ENCODE peak calls at places on chromosomes 12 and 14, in nine cellular contexts. A, J, C, U, H, S, L, R and V are unnamed samples.

GRCh38 chr14:103198429-103199140 is 75.3 kb downstream of the TNFAIP2 start:
- DNase-seq in C (no peak), A (no peak), U (no peak), R (peak; percentile 76), L (no peak), J (no peak), S (no peak), H (no peak), V (no peak)

GRCh38 chr14:99853206-99853605 is 60.0 kb downstream of the EML1 start:
- DNase-seq in S (no peak), H (no peak), A (no peak), U (no peak), L (peak; percentile 3), C (no peak), R (no peak), J (no peak), V (no peak)

GRCh38 chr12:5923043-5923605 is 21.9 kb downstream of the ANO2 start:
- DNase-seq in A (no peak), U (no peak), S (no peak), C (no peak), L (no peak), R (no peak), H (no peak), J (no peak), V (no peak)

GRCh38 chr12:105931104-105931503 is 207.7 kb downstream of the NUAK1 start:
- DNase-seq in L (no peak), A (no peak), R (no peak), U (no peak), H (no peak), J (no peak), C (no peak), S (no peak), V (no peak)

GRCh38 chr12:124680863-124681778 is 113.7 kb upstream of the NCOR2 start:
- DNase-seq in C (no peak), R (peak; percentile 98), L (no peak), H (no peak), U (peak; percentile 42), J (no peak), A (peak; percentile 87), S (peak; percentile 58), V (peak; percentile 84)

GRCh38 chr14:56322531-56322930 is 204.3 kb downstream of the PELI2 start:
- DNase-seq in A (no peak), J (no peak), L (no peak), C (no peak), H (no peak), S (no peak), U (no peak), R (no peak), V (no peak)

GRCh38 chr12:85833558-85833957 is 2.7 kb downstream of the RASSF9 start:
- DNase-seq in U (no peak), J (no peak), R (no peak), A (no peak), C (no peak), S (no peak), L (no peak), H (no peak), V (no peak)

GRCh38 chr14:104689620-104690265 is 325 bp downstream of the INF2 start:
- DNase-seq in H (no peak), L (no peak), U (peak; percentile 36), J (peak; percentile 34), R (peak; percentile 31), S (no peak), A (peak; percentile 46), C (no peak), V (no peak)

GRCh38 chr14:35387713-35388579 is 16.6 kb downstream of the NFKBIA start:
- DNase-seq in U (no peak), L (no peak), S (no peak), H (no peak), J (no peak), C (no peak), R (no peak), A (no peak), V (no peak)

GRCh38 chr14:77989441-77989891 is 180.7 kb upstream of the NRXN3 start:
- DNase-seq in R (no peak), J (no peak), U (no peak), H (no peak), A (no peak), C (no peak), L (no peak), S (peak; percentile 53), V (no peak)

GRCh38 chr12:84912191-84913142 is at the start of gene SLC6A15:
- DNase-seq in U (no peak), J (no peak), S (peak; percentile 35), L (no peak), A (peak; percentile 78), R (peak; percentile 88), H (no peak), C (peak; percentile 60), V (no peak)

GRCh38 chr14:55701638-55702037 is 121.6 kb downstream of the KTN1 start:
- DNase-seq in R (peak; percentile 69), C (no peak), J (no peak), H (no peak), L (no peak), U (no peak), A (peak; percentile 65), S (no peak), V (peak; percentile 11)

GRCh38 chr14:70904376-70904775 is 2.9 kb upstream of the PCNX1 start:
- DNase-seq in J (no peak), U (no peak), R (no peak), H (no peak), C (no peak), S (no peak), A (no peak), L (no peak), V (no peak)

GRCh38 chr12:28874758-28875157 is 274.3 kb upstream of the FAR2 start:
- DNase-seq in R (no peak), S (no peak), J (no peak), L (no peak), C (no peak), U (no peak), H (no peak), A (no peak), V (no peak)

GRCh38 chr12:25135531-25136154 is 59.3 kb downstream of the DNAI7 start:
- DNase-seq in S (no peak), H (no peak), A (no peak), U (no peak), J (peak; percentile 8), L (no peak), R (no peak), C (no peak), V (no peak)

GRCh38 chr12:68111995-68112394 is 47.5 kb downstream of the IFNG start:
- DNase-seq in U (no peak), S (no peak), A (peak; percentile 33), C (no peak), J (no peak), R (no peak), L (no peak), H (no peak), V (no peak)

GRCh38 chr14:35388656-35389314 is 15.8 kb downstream of the NFKBIA start:
- DNase-seq in S (no peak), C (no peak), H (no peak), A (no peak), L (no peak), U (no peak), J (no peak), R (no peak), V (no peak)

GRCh38 chr12:67391656-67392055 is 122.5 kb downstream of the CAND1 start:
- DNase-seq in L (no peak), U (no peak), H (no peak), A (no peak), S (no peak), R (no peak), J (no peak), C (no peak), V (no peak)

GRCh38 chr12:11901687-11902524 is 168.8 kb upstream of the BCL2L14 start:
- DNase-seq in U (no peak), C (no peak), R (no peak), S (no peak), L (peak; percentile 45), A (no peak), H (no peak), J (no peak), V (peak; percentile 63)

GRCh38 chr12:93089805-93090569 is 160.9 kb upstream of the EEA1 start:
- DNase-seq in H (peak; percentile 56), C (no peak), S (no peak), L (no peak), J (peak; percentile 28), U (peak; percentile 58), R (peak; percentile 92), A (peak; percentile 23), V (no peak)

GRCh38 chr14:25048170-25049126 is 1.5 kb downstream of the STXBP6 start:
- DNase-seq in L (no peak), R (peak; percentile 84), S (peak; percentile 34), C (no peak), H (no peak), A (peak; percentile 77), J (peak; percentile 25), U (peak; percentile 46), V (no peak)